ENCODE peak calls at places on chromosome 15, in four cellular contexts. One of them, this sample, is unnamed.

GRCh38 chr15:59307164-59307535 is 65.5 kb downstream of the MYO1E start:
- DNase-seq in ovary: no peak
- DNase-seq in GM20000: no peak
- DNase-seq in BJ: no peak
- DNase-seq in this sample: no peak

GRCh38 chr15:63041982-63042878 is at the start of gene TPM1:
- DNase-seq in ovary: peak
- DNase-seq in GM20000: peak
- DNase-seq in BJ: peak
- DNase-seq in this sample: peak

GRCh38 chr15:57323299-57323805 is 53.0 kb upstream of the CGNL1 start:
- DNase-seq in ovary: no peak
- DNase-seq in GM20000: no peak
- DNase-seq in BJ: no peak
- DNase-seq in this sample: no peak

GRCh38 chr15:41161336-41161735 is 45.3 kb upstream of the INO80 start:
- DNase-seq in ovary: no peak
- DNase-seq in GM20000: no peak
- DNase-seq in BJ: no peak
- DNase-seq in this sample: no peak

GRCh38 chr15:43828061-43828657 is 1.4 kb downstream of the WDR76 start:
- DNase-seq in ovary: no peak
- DNase-seq in GM20000: peak
- DNase-seq in BJ: no peak
- DNase-seq in this sample: no peak

GRCh38 chr15:72781621-72782020 is 1.9 kb downstream of the ADPGK start:
- DNase-seq in ovary: no peak
- DNase-seq in GM20000: no peak
- DNase-seq in BJ: no peak
- DNase-seq in this sample: no peak

GRCh38 chr15:80436511-80437307 is 32.5 kb downstream of the ARNT2 start:
- DNase-seq in ovary: no peak
- DNase-seq in GM20000: no peak
- DNase-seq in BJ: no peak
- DNase-seq in this sample: no peak

GRCh38 chr15:69462493-69463181 is 10.0 kb downstream of the RPLP1 start:
- DNase-seq in ovary: peak
- DNase-seq in GM20000: peak
- DNase-seq in BJ: peak
- DNase-seq in this sample: peak

GRCh38 chr15:55319537-55320325 is 709 bp downstream of the PIGB start:
- DNase-seq in ovary: no peak
- DNase-seq in GM20000: peak
- DNase-seq in BJ: no peak
- DNase-seq in this sample: no peak

GRCh38 chr15:78457101-78457500 is 19.1 kb downstream of the IREB2 start:
- DNase-seq in ovary: no peak
- DNase-seq in GM20000: no peak
- DNase-seq in BJ: peak
- DNase-seq in this sample: peak

GRCh38 chr15:79198461-79198860 is 84.1 kb upstream of the ANKRD34C start:
- DNase-seq in ovary: no peak
- DNase-seq in GM20000: no peak
- DNase-seq in BJ: no peak
- DNase-seq in this sample: no peak

GRCh38 chr15:93029613-93030429 is 59.2 kb downstream of the RGMA start:
- DNase-seq in ovary: no peak
- DNase-seq in GM20000: no peak
- DNase-seq in BJ: no peak
- DNase-seq in this sample: no peak

GRCh38 chr15:85003593-85004312 is 22.1 kb downstream of the PDE8A start:
- DNase-seq in ovary: no peak
- DNase-seq in GM20000: no peak
- DNase-seq in BJ: no peak
- DNase-seq in this sample: no peak

GRCh38 chr15:85000189-85000864 is 18.7 kb downstream of the PDE8A start:
- DNase-seq in ovary: no peak
- DNase-seq in GM20000: no peak
- DNase-seq in BJ: no peak
- DNase-seq in this sample: peak

GRCh38 chr15:85004551-85004950 is 22.9 kb downstream of the PDE8A start:
- DNase-seq in ovary: no peak
- DNase-seq in GM20000: no peak
- DNase-seq in BJ: no peak
- DNase-seq in this sample: no peak

GRCh38 chr15:85002517-85002916 is 20.9 kb downstream of the PDE8A start:
- DNase-seq in ovary: no peak
- DNase-seq in GM20000: no peak
- DNase-seq in BJ: no peak
- DNase-seq in this sample: no peak

GRCh38 chr15:85000937-85001336 is 19.3 kb downstream of the PDE8A start:
- DNase-seq in ovary: no peak
- DNase-seq in GM20000: no peak
- DNase-seq in BJ: no peak
- DNase-seq in this sample: no peak
- TF ChIP-seq CTCF in ovary: no peak
- TF ChIP-seq CTCF in GM20000: no peak
- TF ChIP-seq CTCF in BJ: no peak
- TF ChIP-seq CTCF in this sample: no peak

GRCh38 chr15:35695002-35695401 is 149.0 kb upstream of the DPH6 start:
- DNase-seq in ovary: no peak
- DNase-seq in GM20000: no peak
- DNase-seq in BJ: no peak
- DNase-seq in this sample: no peak

GRCh38 chr15:35698978-35699377 is 153.0 kb upstream of the DPH6 start:
- DNase-seq in ovary: no peak
- DNase-seq in GM20000: no peak
- DNase-seq in BJ: no peak
- DNase-seq in this sample: no peak

GRCh38 chr15:35698331-35698730 is 152.4 kb upstream of the DPH6 start:
- DNase-seq in ovary: no peak
- DNase-seq in GM20000: no peak
- DNase-seq in BJ: no peak
- DNase-seq in this sample: no peak

GRCh38 chr15:35696767-35697231 is 150.8 kb upstream of the DPH6 start:
- DNase-seq in ovary: no peak
- DNase-seq in GM20000: no peak
- DNase-seq in BJ: no peak
- DNase-seq in this sample: no peak

GRCh38 chr15:35697549-35698299 is 151.8 kb upstream of the DPH6 start:
- DNase-seq in ovary: peak
- DNase-seq in GM20000: no peak
- DNase-seq in BJ: no peak
- DNase-seq in this sample: no peak
- TF ChIP-seq CTCF in ovary: no peak
- TF ChIP-seq CTCF in GM20000: no peak
- TF ChIP-seq CTCF in BJ: no peak
- TF ChIP-seq CTCF in this sample: no peak

DNA sequence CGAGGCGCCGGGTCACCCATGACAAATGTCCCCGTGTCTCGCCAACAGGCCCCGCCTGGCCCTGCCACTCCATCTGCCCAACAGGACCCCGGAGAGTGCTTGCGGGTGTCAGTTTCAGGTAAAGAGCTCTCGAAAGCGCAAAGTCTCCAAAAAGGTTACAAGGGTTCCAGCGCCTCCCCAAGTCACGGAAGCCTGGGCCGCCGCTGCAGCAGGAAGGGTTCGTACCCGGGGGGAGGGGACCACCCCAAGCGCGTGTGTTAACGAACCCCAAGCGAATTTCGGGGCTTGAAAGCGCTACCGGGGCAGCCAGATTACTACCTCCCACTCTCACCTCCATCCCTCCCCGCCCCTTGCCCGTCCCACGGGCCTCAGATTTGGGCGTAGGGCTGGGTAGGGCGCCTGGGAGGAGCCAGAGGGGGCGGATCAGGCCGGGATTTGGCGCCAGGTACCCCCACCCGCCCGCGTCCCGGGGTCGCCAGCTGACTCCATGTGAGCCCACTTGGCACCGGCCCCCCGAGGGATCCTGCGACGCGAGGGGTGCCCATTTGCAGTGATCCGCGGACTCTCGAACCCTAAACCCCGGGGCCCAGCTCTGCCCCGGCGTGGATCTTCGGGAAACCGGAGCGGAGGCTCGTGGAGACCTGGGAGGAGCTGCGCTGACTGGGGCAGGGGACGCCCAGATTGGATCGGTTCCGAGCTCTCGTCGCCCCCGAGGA is 85.9 kb downstream of the NR2F2 start:
- DNase-seq in ovary: no peak
- DNase-seq in GM20000: no peak
- DNase-seq in BJ: no peak
- DNase-seq in this sample: no peak
- TF ChIP-seq CTCF in ovary: no peak
- TF ChIP-seq CTCF in GM20000: no peak
- TF ChIP-seq CTCF in BJ: no peak
- TF ChIP-seq CTCF in this sample: no peak

GRCh38 chr15:70763950-70764730 is 782 bp upstream of the UACA start:
- DNase-seq in ovary: no peak
- DNase-seq in GM20000: no peak
- DNase-seq in BJ: no peak
- DNase-seq in this sample: no peak

GRCh38 chr15:70762469-70763119 is 764 bp downstream of the UACA start:
- DNase-seq in ovary: peak
- DNase-seq in GM20000: no peak
- DNase-seq in BJ: no peak
- DNase-seq in this sample: no peak

GRCh38 chr15:70761931-70762468 is 1.4 kb downstream of the UACA start:
- DNase-seq in ovary: no peak
- DNase-seq in GM20000: no peak
- DNase-seq in BJ: no peak
- DNase-seq in this sample: no peak

GRCh38 chr15:70761046-70761445 is 2.3 kb downstream of the UACA start:
- DNase-seq in ovary: no peak
- DNase-seq in GM20000: no peak
- DNase-seq in BJ: no peak
- DNase-seq in this sample: no peak

GRCh38 chr15:70763120-70763949 is at the start of gene UACA:
- DNase-seq in ovary: peak
- DNase-seq in GM20000: peak
- DNase-seq in BJ: peak
- DNase-seq in this sample: peak
- TF ChIP-seq CTCF in ovary: no peak
- TF ChIP-seq CTCF in GM20000: no peak
- TF ChIP-seq CTCF in BJ: no peak
- TF ChIP-seq CTCF in this sample: no peak

GRCh38 chr15:32029862-32030781 is at the start of gene CHRNA7:
- DNase-seq in ovary: peak
- DNase-seq in GM20000: peak
- DNase-seq in BJ: no peak
- DNase-seq in this sample: no peak
- TF ChIP-seq CTCF in ovary: peak
- TF ChIP-seq CTCF in GM20000: no peak
- TF ChIP-seq CTCF in BJ: peak
- TF ChIP-seq CTCF in this sample: peak

DNA sequence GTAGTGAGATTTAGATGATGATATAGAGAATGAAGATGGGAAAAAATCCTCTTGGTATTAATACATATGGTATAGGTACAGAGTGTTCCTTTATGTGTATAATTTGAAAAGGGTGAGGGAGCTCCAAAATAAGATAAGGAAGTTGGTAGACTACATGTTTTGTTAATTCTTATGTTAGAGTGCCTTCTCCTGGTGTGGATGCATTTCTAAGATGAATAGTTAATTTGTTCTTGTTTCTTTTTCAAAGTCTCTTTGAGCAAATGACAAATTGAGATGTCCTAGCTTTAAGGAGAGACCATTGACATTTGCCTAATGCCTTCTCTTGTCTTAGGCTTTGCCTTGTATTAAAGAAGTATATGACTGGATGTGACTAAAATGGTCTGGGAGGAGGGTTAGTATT is 34.1 kb downstream of the AKAP13 start:
- DNase-seq in ovary: no peak
- DNase-seq in GM20000: peak
- DNase-seq in BJ: no peak
- DNase-seq in this sample: no peak
- TF ChIP-seq CTCF in ovary: no peak
- TF ChIP-seq CTCF in GM20000: peak
- TF ChIP-seq CTCF in BJ: peak
- TF ChIP-seq CTCF in this sample: peak

GRCh38 chr15:84980196-84981053 is 1.2 kb upstream of the PDE8A start:
- DNase-seq in ovary: peak
- DNase-seq in GM20000: peak
- DNase-seq in BJ: peak
- DNase-seq in this sample: peak

GRCh38 chr15:84981054-84981710 is 474 bp upstream of the PDE8A start:
- DNase-seq in ovary: peak
- DNase-seq in GM20000: peak
- DNase-seq in BJ: peak
- DNase-seq in this sample: peak

GRCh38 chr15:84983299-84983698 is 1.6 kb downstream of the PDE8A start:
- DNase-seq in ovary: no peak
- DNase-seq in GM20000: no peak
- DNase-seq in BJ: no peak
- DNase-seq in this sample: no peak

GRCh38 chr15:84982301-84982920 is 755 bp downstream of the PDE8A start:
- DNase-seq in ovary: peak
- DNase-seq in GM20000: peak
- DNase-seq in BJ: no peak
- DNase-seq in this sample: no peak

GRCh38 chr15:84981711-84982300 is at the start of gene PDE8A:
- DNase-seq in ovary: no peak
- DNase-seq in GM20000: peak
- DNase-seq in BJ: no peak
- DNase-seq in this sample: no peak
- TF ChIP-seq CTCF in ovary: peak
- TF ChIP-seq CTCF in GM20000: no peak
- TF ChIP-seq CTCF in BJ: no peak
- TF ChIP-seq CTCF in this sample: no peak

GRCh38 chr15:71136159-71137137 is 21.2 kb downstream of the THSD4 start:
- DNase-seq in ovary: no peak
- DNase-seq in GM20000: no peak
- DNase-seq in BJ: peak
- DNase-seq in this sample: no peak
- TF ChIP-seq CTCF in ovary: no peak
- TF ChIP-seq CTCF in GM20000: no peak
- TF ChIP-seq CTCF in BJ: peak
- TF ChIP-seq CTCF in this sample: peak

GRCh38 chr15:101017041-101017754 is 98.0 kb downstream of the LRRK1 start:
- DNase-seq in ovary: no peak
- DNase-seq in GM20000: no peak
- DNase-seq in BJ: no peak
- DNase-seq in this sample: no peak
- TF ChIP-seq CTCF in ovary: no peak
- TF ChIP-seq CTCF in GM20000: no peak
- TF ChIP-seq CTCF in BJ: peak
- TF ChIP-seq CTCF in this sample: no peak

GRCh38 chr15:52567886-52568568 is 803 bp downstream of the ARPP19 start:
- DNase-seq in ovary: peak
- DNase-seq in GM20000: peak
- DNase-seq in BJ: peak
- DNase-seq in this sample: no peak
- TF ChIP-seq CTCF in ovary: no peak
- TF ChIP-seq CTCF in GM20000: no peak
- TF ChIP-seq CTCF in BJ: no peak
- TF ChIP-seq CTCF in this sample: no peak